ENCODE peak calls at places on chromosomes 13 and 19, in seven cellular contexts. M is testis, R is body of pancreas, V is transverse colon, B is ovary, S is endothelial cell of umbilical vein, X is A549. W is an unnamed sample.

GRCh38 chr19:13765395-13766094 is 1.2 kb downstream of the MRI1 start:
- DNase-seq in S (no peak), M (no peak), X (no peak), R (no peak), V (no peak), B (no peak), W (no peak)

GRCh38 chr19:52048604-52049493 is at the start of gene ZNF432:
- DNase-seq in R (peak; percentile 91), V (peak; percentile 90), B (peak; percentile 97), M (peak; percentile 96), X (peak; percentile 72), S (peak; percentile 94), W (peak; percentile 98)

GRCh38 chr19:19387108-19387507 is 18.4 kb upstream of the GATAD2A start:
- DNase-seq in R (no peak), S (no peak), B (no peak), M (no peak), V (no peak), X (no peak), W (no peak)

GRCh38 chr13:63041640-63042414 is 1626.2 kb upstream of the PCDH20 start:
- DNase-seq in B (no peak), X (no peak), M (no peak), R (no peak), V (no peak), S (no peak), W (no peak)

GRCh38 chr19:58582985-58583384 is 9.8 kb upstream of the MZF1 start:
- DNase-seq in V (no peak), B (peak; percentile 30), X (no peak), R (no peak), M (no peak), S (no peak), W (no peak)

GRCh38 chr19:47863514-47863936 is 4.5 kb downstream of the TPRX2 start:
- DNase-seq in S (peak; percentile 65), B (peak; percentile 89), R (peak; percentile 75), X (peak; percentile 97), M (peak; percentile 92), V (peak; percentile 84), W (peak; percentile 80)

GRCh38 chr19:43777163-43777700 is 3.5 kb downstream of the KCNN4 start:
- DNase-seq in B (no peak), X (peak; percentile 57), M (no peak), S (no peak), R (peak; percentile 48), V (no peak), W (no peak)

GRCh38 chr19:49855676-49856573 is 5.0 kb downstream of the PTOV1 start:
- DNase-seq in R (no peak), M (no peak), S (no peak), X (no peak), B (peak; percentile 45), V (no peak), W (no peak)

GRCh38 chr13:99357920-99358319 is 50.7 kb upstream of the GPR183 start:
- DNase-seq in M (no peak), X (no peak), V (no peak), R (no peak), B (no peak), S (peak; percentile 9), W (no peak)

GRCh38 chr13:28093871-28094270 is 6.5 kb downstream of the FLT3 start:
- DNase-seq in V (no peak), B (no peak), S (no peak), M (no peak), R (no peak), X (no peak), W (no peak)

GRCh38 chr19:488505-489417 is 7.5 kb upstream of the MADCAM1 start:
- DNase-seq in M (peak; percentile 94), X (peak; percentile 83), V (peak; percentile 95), B (peak; percentile 98), S (peak; percentile 94), R (peak; percentile 95), W (peak; percentile 98)

GRCh38 chr13:99281811-99282263 is 23.7 kb upstream of the GPR18 start:
- DNase-seq in V (peak; percentile 62), M (peak; percentile 44), X (no peak), S (no peak), R (peak; percentile 68), B (no peak), W (peak; percentile 63)

DNA sequence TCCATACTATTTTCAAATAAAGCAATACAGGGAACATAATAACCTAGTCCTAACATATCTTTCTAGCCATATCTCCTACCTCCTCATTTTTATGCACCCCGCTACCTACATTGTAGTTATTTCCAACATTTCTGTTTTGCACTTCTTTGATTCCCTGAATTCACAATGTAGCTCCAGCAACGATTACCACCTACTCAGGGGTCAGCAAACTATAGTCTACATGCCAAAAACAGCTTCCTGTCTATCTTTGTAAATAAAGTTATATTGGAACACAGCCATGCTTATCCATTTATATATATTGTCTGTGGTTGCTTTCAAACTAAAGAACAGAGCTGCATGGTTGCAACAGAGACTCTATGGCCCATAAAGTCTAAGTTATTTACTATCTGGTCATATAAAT is 16.7 kb downstream of the MYCBP2 start:
- DNase-seq in B (no peak), S (peak; percentile 76), R (no peak), X (no peak), M (no peak), V (no peak), W (no peak)
- H3K4me3 ChIP-seq in B (no peak overlapping the region), S (no peak overlapping the region), R (no peak overlapping the region), X (no peak overlapping the region), M (no peak overlapping the region), V (no peak overlapping the region), W (no peak overlapping the region)

GRCh38 chr19:53507523-53508442 is 30.2 kb upstream of the ZNF331 start:
- DNase-seq in M (no peak), R (no peak), X (no peak), B (no peak), V (no peak), S (no peak), W (no peak)
- TF ChIP-seq POLR2A in M (no peak), R (no peak), X (no peak), B (no peak), V (no peak), S (no peak), W (no peak)

DNA sequence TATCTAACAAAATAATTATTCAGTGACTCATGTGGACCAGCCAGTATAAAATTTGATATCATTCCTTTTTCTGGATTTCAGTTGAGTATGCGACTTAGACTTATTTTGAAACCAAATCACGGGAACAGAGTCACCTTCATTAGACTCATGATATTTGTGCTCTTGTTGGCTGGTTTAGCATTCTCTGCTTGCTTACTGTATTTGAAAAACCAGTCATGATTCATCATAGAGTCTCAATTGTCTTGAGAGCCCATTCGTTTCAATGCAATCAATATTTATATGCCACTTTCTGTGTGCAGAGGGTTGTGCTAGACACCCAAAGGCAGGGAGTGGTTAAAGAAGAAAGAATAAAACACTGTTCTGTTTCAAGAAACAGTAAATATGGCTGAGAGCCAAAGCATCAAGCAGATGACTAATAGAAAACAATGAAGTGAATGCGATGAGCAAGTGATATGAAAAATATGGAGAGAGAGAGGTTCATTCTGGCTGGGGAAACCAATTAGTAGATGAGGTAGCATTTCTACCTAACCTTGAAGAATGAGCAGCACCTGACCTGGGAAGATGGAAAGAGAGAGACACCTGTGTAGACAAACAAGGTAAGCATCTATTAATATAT is 99.6 kb upstream of the MBNL2 start:
- DNase-seq in S (peak; percentile 72), V (no peak), M (no peak), B (no peak), X (no peak), R (no peak), W (no peak)
- H3K4me3 ChIP-seq in S (no peak overlapping the region), V (no peak overlapping the region), M (no peak overlapping the region), B (no peak overlapping the region), X (peak overlapping the region; percentile 14), R (no peak overlapping the region), W (no peak overlapping the region)

DNA sequence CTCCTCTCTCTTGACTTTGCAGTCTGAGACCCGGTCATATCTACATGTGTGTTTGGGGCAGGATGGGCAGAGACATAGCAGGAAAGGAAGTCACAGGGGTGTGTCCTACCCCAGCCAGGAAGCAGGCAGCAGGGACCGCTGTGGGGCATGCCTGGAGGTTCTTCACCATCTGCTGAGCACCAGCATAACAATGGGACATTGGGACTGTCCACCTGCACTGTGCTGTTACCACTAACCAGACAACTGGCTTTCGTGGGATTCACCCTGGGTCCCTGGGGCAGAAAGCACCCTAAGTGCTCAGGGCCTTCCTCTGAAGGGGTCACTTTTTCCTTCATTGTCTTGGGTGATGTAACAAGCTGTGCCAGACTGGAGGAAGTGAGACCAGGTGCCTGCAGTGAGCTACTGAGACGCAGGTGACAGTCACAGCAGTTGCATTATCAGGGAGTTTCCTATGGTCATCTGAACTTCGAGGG is 2.6 kb upstream of the HAUS5 start:
- DNase-seq in X (no peak), V (no peak), S (no peak), M (no peak), R (no peak), B (no peak), W (no peak)
- TF ChIP-seq POLR2A in X (no peak), V (no peak), S (no peak), M (no peak), R (no peak), B (no peak), W (no peak)

DNA sequence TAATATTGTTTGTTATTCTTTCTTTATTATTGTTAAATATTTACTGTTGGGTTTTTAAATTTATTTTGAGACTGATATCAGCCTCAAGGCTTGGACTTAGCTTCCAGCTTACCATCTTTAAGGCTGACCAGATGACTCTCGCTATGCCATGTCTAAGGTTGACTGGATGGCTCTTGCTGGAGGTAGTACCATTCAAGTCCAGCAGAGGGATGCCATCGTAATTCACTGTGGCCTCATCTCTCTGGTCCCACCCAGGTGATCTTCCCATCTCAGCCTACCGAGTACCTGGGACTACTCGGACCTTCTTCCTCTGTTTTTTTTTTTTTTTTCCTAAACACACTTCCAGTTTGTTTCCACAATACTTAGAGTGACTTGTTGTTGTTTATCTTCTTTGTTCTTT is 41.7 kb upstream of the ZNF91 start:
- DNase-seq in X (peak; percentile 10), R (no peak), S (no peak), V (no peak), M (no peak), B (no peak), W (no peak)
- H3K4me3 ChIP-seq in X (no peak overlapping the region), R (no peak overlapping the region), S (no peak overlapping the region), V (no peak overlapping the region), M (no peak overlapping the region), B (no peak overlapping the region), W (no peak overlapping the region)

DNA sequence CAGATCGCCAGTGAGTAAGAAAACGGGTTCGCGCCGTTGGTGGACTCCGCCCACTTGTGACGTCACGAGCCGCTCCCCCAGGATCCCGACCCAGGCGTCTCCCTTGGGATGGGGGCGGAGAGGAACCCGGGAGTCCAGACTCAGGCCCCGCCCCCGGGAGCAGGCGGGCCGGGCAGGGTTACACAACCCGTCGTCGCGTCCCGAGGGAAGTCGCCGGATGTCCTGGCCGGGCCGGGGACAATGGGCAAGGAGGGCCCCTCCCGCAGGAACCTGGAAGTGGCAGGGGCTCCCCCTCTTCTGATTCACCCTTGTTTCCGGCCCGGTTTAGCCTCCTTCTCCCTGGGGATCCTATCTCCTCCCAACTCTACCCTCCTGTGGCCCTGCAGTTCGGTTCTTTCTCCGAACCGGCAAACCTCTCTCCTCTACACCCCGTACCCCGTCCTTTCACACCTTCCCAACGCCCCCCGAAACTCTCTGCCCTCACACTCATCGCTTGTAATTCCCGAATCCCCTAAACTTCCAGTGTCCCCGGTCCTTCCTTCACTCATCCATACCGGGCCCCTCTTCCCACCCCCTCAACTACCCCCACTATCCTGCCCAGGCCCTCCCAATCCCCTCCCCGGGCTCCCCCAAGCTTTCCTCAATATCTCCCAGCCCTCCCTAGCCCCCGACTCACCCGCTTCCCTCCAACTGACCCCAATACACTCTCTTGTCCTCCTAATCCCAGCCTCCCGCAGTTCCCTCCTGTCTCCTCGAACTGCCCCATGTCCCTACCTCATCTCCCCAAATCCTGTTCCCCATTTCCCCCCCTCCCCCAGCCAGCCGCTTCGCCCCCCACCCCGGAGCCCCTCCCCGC is 20.0 kb upstream of the ERCC1 start:
- DNase-seq in S (peak; percentile 93), R (peak; percentile 97), V (peak; percentile 98), B (peak; percentile 97), X (peak; percentile 98), M (peak; percentile 94), W (peak; percentile 98)
- TF ChIP-seq POLR2A in S (peak; percentile 44), R (peak; percentile 90), V (peak; percentile 92), B (peak; percentile 93), X (peak; percentile 45), M (peak; percentile 11), W (peak; percentile 60)

W was measured in heart left ventricle.